ENCODE peak calls at places on chromosomes 2 and 18, in six cellular contexts. One of them, this sample, is unnamed.

GRCh38 chr2:205778326-205778725 is 96.0 kb downstream of the NRP2 start:
- DNase-seq in GM12878: no peak
- DNase-seq in K562: no peak
- DNase-seq in WTC11: no peak
- DNase-seq in HCT116: no peak
- DNase-seq in endothelial cell of umbilical vein: no peak
- DNase-seq in this sample: no peak

GRCh38 chr2:240420206-240420899 is 15.1 kb upstream of the GPC1 start:
- DNase-seq in GM12878: no peak
- DNase-seq in WTC11: peak
- DNase-seq in K562: no peak
- DNase-seq in HCT116: no peak
- DNase-seq in endothelial cell of umbilical vein: no peak
- DNase-seq in this sample: no peak

GRCh38 chr2:238286551-238286950 is 1.9 kb downstream of the PER2 start:
- DNase-seq in HCT116: no peak
- DNase-seq in GM12878: no peak
- DNase-seq in K562: no peak
- DNase-seq in WTC11: no peak
- DNase-seq in endothelial cell of umbilical vein: no peak
- DNase-seq in this sample: peak

GRCh38 chr2:236754234-236754924 is 184.8 kb downstream of the ACKR3 start:
- DNase-seq in K562: no peak
- DNase-seq in endothelial cell of umbilical vein: no peak
- DNase-seq in HCT116: no peak
- DNase-seq in WTC11: no peak
- DNase-seq in GM12878: no peak
- DNase-seq in this sample: no peak

GRCh38 chr2:119283873-119284331 is 60.3 kb downstream of the STEAP3 start:
- DNase-seq in HCT116: no peak
- DNase-seq in K562: no peak
- DNase-seq in endothelial cell of umbilical vein: no peak
- DNase-seq in GM12878: no peak
- DNase-seq in WTC11: no peak
- DNase-seq in this sample: peak

GRCh38 chr18:12645264-12645663 is 12.6 kb downstream of the SPIRE1 start:
- DNase-seq in GM12878: no peak
- DNase-seq in endothelial cell of umbilical vein: no peak
- DNase-seq in WTC11: no peak
- DNase-seq in K562: no peak
- DNase-seq in HCT116: no peak
- DNase-seq in this sample: no peak

GRCh38 chr2:158487419-158487818 is 30.7 kb downstream of the PKP4 start:
- DNase-seq in WTC11: no peak
- DNase-seq in GM12878: no peak
- DNase-seq in HCT116: no peak
- DNase-seq in K562: no peak
- DNase-seq in endothelial cell of umbilical vein: peak
- DNase-seq in this sample: no peak

GRCh38 chr2:11397513-11397912 is 53.1 kb upstream of the ROCK2 start:
- DNase-seq in WTC11: no peak
- DNase-seq in K562: no peak
- DNase-seq in HCT116: no peak
- DNase-seq in endothelial cell of umbilical vein: no peak
- DNase-seq in GM12878: no peak
- DNase-seq in this sample: no peak

GRCh38 chr2:218280260-218280870 is 10.0 kb downstream of the PNKD start:
- DNase-seq in endothelial cell of umbilical vein: no peak
- DNase-seq in WTC11: no peak
- DNase-seq in K562: no peak
- DNase-seq in GM12878: no peak
- DNase-seq in HCT116: no peak
- DNase-seq in this sample: no peak

GRCh38 chr2:149561309-149561926 is 26.2 kb downstream of the MMADHC start:
- DNase-seq in WTC11: no peak
- DNase-seq in HCT116: no peak
- DNase-seq in K562: peak
- DNase-seq in GM12878: no peak
- DNase-seq in endothelial cell of umbilical vein: peak
- DNase-seq in this sample: peak

DNA sequence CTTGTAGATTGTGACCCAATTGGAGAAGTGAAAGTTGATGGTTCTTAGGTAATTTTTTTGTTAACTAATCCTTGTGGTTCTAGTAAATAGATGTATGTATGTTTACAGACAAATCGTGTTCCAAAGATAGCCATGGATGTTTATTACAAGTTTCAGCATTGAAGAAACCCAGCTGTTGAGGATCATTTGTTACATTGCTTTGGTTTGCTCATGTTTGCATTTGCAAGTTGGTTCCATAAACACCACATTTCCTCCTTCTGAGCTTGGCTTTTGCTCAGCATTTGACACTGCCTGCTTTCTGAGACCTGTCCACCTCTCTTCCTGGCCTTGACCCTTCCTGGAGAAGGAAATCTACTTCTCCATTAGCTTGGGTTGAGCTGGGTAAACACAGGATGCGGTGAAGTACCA is 1.8 kb upstream of the CCDC68 start:
- DNase-seq in WTC11: no peak
- DNase-seq in GM12878: no peak
- DNase-seq in endothelial cell of umbilical vein: no peak
- DNase-seq in K562: no peak
- DNase-seq in HCT116: no peak
- DNase-seq in this sample: no peak
- TF ChIP-seq MAX in WTC11: no peak
- TF ChIP-seq MAX in GM12878: no peak
- TF ChIP-seq MAX in endothelial cell of umbilical vein: no peak
- TF ChIP-seq MAX in K562: no peak
- TF ChIP-seq MAX in HCT116: no peak
- TF ChIP-seq MAX in this sample: no peak

DNA sequence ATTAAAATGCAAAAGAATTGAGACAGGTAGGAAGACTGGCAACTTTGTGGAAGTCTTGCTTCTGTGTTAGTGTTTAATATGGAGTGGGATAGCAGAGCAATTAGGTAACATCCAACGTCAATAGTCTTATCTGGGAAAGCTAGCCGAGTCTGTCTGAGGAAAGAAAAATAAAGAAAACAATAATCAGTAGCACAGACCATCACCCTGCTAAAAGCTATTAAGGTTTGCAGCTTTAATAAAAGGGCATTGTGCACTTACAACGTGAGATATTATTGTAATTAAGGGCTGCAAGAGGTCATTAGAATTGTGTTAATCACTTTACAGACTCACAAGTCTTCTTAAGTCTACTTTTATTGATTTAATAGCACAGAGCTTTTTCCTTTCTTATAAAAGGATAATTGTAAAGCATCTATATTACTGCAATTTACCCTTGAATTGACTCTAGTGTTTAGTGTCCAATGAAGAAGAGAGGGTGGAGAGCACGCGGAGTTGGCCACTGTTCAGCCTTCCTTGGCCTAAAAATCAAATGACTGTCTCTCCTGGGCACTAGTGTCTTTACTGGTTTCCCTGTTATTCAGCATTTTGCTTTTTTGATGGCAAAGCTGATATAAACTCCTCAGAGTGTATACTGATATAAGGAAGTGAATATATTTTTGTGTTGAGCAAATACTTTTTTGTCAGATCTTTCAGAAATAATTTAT is 2.0 kb downstream of the CDH7 start:
- DNase-seq in K562: no peak
- DNase-seq in WTC11: no peak
- DNase-seq in HCT116: no peak
- DNase-seq in endothelial cell of umbilical vein: no peak
- DNase-seq in GM12878: no peak
- DNase-seq in this sample: no peak
- TF ChIP-seq MAX in K562: no peak
- TF ChIP-seq MAX in WTC11: no peak
- TF ChIP-seq MAX in HCT116: no peak
- TF ChIP-seq MAX in endothelial cell of umbilical vein: no peak
- TF ChIP-seq MAX in GM12878: no peak
- TF ChIP-seq MAX in this sample: no peak

GRCh38 chr2:174328309-174329156 is 6.2 kb upstream of the SP9 start:
- DNase-seq in WTC11: peak
- DNase-seq in endothelial cell of umbilical vein: no peak
- DNase-seq in HCT116: no peak
- DNase-seq in K562: no peak
- DNase-seq in GM12878: no peak
- DNase-seq in this sample: no peak
- TF ChIP-seq MAX in WTC11: no peak
- TF ChIP-seq MAX in endothelial cell of umbilical vein: no peak
- TF ChIP-seq MAX in HCT116: no peak
- TF ChIP-seq MAX in K562: no peak
- TF ChIP-seq MAX in GM12878: no peak
- TF ChIP-seq MAX in this sample: no peak

GRCh38 chr2:46858697-46859080 is 56.9 kb downstream of the MCFD2 start:
- DNase-seq in WTC11: no peak
- DNase-seq in K562: no peak
- DNase-seq in GM12878: no peak
- DNase-seq in HCT116: no peak
- DNase-seq in endothelial cell of umbilical vein: no peak
- DNase-seq in this sample: no peak

GRCh38 chr2:46856336-46856735 is 59.3 kb downstream of the MCFD2 start:
- DNase-seq in WTC11: no peak
- DNase-seq in GM12878: no peak
- DNase-seq in HCT116: no peak
- DNase-seq in endothelial cell of umbilical vein: no peak
- DNase-seq in K562: no peak
- DNase-seq in this sample: no peak

GRCh38 chr2:46855805-46856204 is 59.8 kb downstream of the MCFD2 start:
- DNase-seq in K562: no peak
- DNase-seq in GM12878: no peak
- DNase-seq in HCT116: no peak
- DNase-seq in endothelial cell of umbilical vein: no peak
- DNase-seq in WTC11: no peak
- DNase-seq in this sample: no peak

GRCh38 chr2:46859482-46859881 is 56.1 kb downstream of the MCFD2 start:
- DNase-seq in K562: no peak
- DNase-seq in GM12878: no peak
- DNase-seq in endothelial cell of umbilical vein: no peak
- DNase-seq in WTC11: no peak
- DNase-seq in HCT116: no peak
- DNase-seq in this sample: no peak

GRCh38 chr2:46857871-46858696 is 57.5 kb downstream of the MCFD2 start:
- DNase-seq in HCT116: no peak
- DNase-seq in GM12878: no peak
- DNase-seq in WTC11: no peak
- DNase-seq in K562: no peak
- DNase-seq in endothelial cell of umbilical vein: no peak
- DNase-seq in this sample: no peak
- TF ChIP-seq MAX in HCT116: no peak
- TF ChIP-seq MAX in GM12878: no peak
- TF ChIP-seq MAX in WTC11: no peak
- TF ChIP-seq MAX in K562: no peak
- TF ChIP-seq MAX in endothelial cell of umbilical vein: no peak
- TF ChIP-seq MAX in this sample: no peak

GRCh38 chr18:50507120-50507590 is 52.7 kb upstream of the MAPK4 start:
- DNase-seq in endothelial cell of umbilical vein: no peak
- DNase-seq in HCT116: no peak
- DNase-seq in WTC11: peak
- DNase-seq in GM12878: no peak
- DNase-seq in K562: peak
- DNase-seq in this sample: peak
- TF ChIP-seq MAX in endothelial cell of umbilical vein: no peak
- TF ChIP-seq MAX in HCT116: no peak
- TF ChIP-seq MAX in WTC11: no peak
- TF ChIP-seq MAX in GM12878: no peak
- TF ChIP-seq MAX in K562: no peak
- TF ChIP-seq MAX in this sample: no peak

DNA sequence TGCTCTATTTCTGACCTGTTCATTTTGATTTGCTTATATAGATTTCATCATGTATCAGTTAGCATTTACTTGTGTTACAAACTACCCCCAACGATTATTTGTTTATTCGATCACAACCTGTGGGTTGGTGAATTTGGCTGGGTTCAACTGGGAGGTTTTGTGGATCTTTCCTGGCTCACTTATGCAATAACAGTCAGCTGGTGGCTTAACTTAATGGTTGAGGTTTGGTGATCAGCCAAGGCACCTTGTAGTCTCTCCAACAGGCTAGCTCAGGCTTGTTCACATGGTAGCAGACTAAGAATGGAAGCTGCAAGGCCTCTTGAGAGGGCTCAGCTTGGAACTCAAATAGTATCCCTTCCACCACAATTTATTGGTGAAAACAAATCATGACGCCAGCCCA is 5.4 kb upstream of the PUM2 start:
- DNase-seq in endothelial cell of umbilical vein: no peak
- DNase-seq in K562: no peak
- DNase-seq in WTC11: no peak
- DNase-seq in GM12878: no peak
- DNase-seq in HCT116: no peak
- DNase-seq in this sample: peak
- TF ChIP-seq MAX in endothelial cell of umbilical vein: no peak
- TF ChIP-seq MAX in K562: no peak
- TF ChIP-seq MAX in WTC11: no peak
- TF ChIP-seq MAX in GM12878: no peak
- TF ChIP-seq MAX in HCT116: no peak
- TF ChIP-seq MAX in this sample: no peak

GRCh38 chr2:27078267-27079194 is at the start of gene EMILIN1:
- DNase-seq in WTC11: no peak
- DNase-seq in endothelial cell of umbilical vein: peak
- DNase-seq in HCT116: no peak
- DNase-seq in K562: no peak
- DNase-seq in GM12878: no peak
- DNase-seq in this sample: no peak
- TF ChIP-seq MAX in WTC11: no peak
- TF ChIP-seq MAX in endothelial cell of umbilical vein: no peak
- TF ChIP-seq MAX in HCT116: no peak
- TF ChIP-seq MAX in K562: no peak
- TF ChIP-seq MAX in GM12878: no peak
- TF ChIP-seq MAX in this sample: no peak

DNA sequence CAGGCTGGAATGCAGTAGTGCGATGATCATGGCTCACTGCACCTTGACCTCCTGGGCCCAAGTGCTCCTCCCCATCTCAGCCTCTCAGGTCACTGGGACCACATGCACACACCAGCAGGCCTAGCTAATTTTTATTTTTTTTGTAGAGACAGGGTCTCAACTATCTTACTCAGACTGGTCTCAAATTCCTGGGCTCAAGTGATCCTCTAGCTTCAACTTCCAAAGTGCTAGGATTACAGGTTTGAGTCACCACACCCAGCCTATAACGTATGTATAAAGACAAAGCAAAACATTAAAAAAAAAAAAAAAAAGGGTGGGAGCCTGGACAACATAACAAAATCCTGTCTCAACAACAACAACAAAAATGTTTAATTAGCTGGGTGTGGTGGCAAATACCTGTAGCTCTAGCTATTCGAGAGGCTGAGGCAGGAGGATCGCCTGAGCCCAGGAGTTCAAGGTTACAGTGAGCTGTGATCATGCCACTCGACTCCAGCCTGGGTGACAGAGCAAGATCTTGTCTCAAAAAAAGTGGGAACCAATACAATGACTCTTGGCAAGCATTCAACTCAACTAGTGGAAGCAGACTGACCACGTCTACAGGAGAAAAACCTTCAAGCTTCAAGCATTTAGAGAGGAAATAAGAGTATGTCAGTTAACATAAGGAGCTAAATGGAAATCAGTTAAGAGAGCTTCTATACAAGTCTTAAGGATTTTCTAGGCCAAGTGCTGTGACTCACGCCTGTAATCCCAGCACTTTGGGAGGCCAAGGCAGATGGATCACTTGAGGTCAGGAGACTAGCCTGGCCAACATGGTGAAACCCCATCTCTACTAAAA is 2.6 kb downstream of the GTF3C2 start:
- DNase-seq in WTC11: no peak
- DNase-seq in K562: peak
- DNase-seq in HCT116: no peak
- DNase-seq in endothelial cell of umbilical vein: no peak
- DNase-seq in GM12878: no peak
- DNase-seq in this sample: no peak
- TF ChIP-seq MAX in WTC11: no peak
- TF ChIP-seq MAX in K562: no peak
- TF ChIP-seq MAX in HCT116: no peak
- TF ChIP-seq MAX in endothelial cell of umbilical vein: no peak
- TF ChIP-seq MAX in GM12878: no peak
- TF ChIP-seq MAX in this sample: no peak

This sample was measured in NB4.